ENCODE peak calls at places on chromosomes 2 and 18, in seven cellular contexts. One of them, this sample, is unnamed.

GRCh38 chr2:71997843-71998242 is 149.8 kb downstream of the CYP26B1 start:
- DNase-seq in activated T-cell treated with anti-CD3 and anti-CD28 coated beads for 1 hour: no peak
- DNase-seq in cardiac muscle cell: no peak
- DNase-seq in tibial artery: no peak
- DNase-seq in GM13976: no peak
- DNase-seq in K562: no peak
- DNase-seq in iris pigment epithelial cell: no peak
- DNase-seq in this sample: no peak

GRCh38 chr2:25324905-25325592 is 16.7 kb downstream of the DNMT3A start:
- DNase-seq in activated T-cell treated with anti-CD3 and anti-CD28 coated beads for 1 hour: no peak
- DNase-seq in iris pigment epithelial cell: peak
- DNase-seq in GM13976: no peak
- DNase-seq in cardiac muscle cell: peak
- DNase-seq in tibial artery: peak
- DNase-seq in K562: no peak
- DNase-seq in this sample: no peak

GRCh38 chr2:31333527-31334183 is 80.9 kb downstream of the XDH start:
- DNase-seq in tibial artery: peak
- DNase-seq in cardiac muscle cell: peak
- DNase-seq in K562: peak
- DNase-seq in iris pigment epithelial cell: peak
- DNase-seq in activated T-cell treated with anti-CD3 and anti-CD28 coated beads for 1 hour: peak
- DNase-seq in GM13976: peak
- DNase-seq in this sample: peak

GRCh38 chr2:101958071-101958470 is 33.7 kb upstream of the IL1R2 start:
- DNase-seq in tibial artery: no peak
- DNase-seq in iris pigment epithelial cell: peak
- DNase-seq in cardiac muscle cell: peak
- DNase-seq in K562: no peak
- DNase-seq in GM13976: no peak
- DNase-seq in activated T-cell treated with anti-CD3 and anti-CD28 coated beads for 1 hour: no peak
- DNase-seq in this sample: no peak

GRCh38 chr18:12851709-12852108 is 32.3 kb downstream of the PTPN2 start:
- DNase-seq in cardiac muscle cell: no peak
- DNase-seq in GM13976: no peak
- DNase-seq in K562: no peak
- DNase-seq in tibial artery: no peak
- DNase-seq in iris pigment epithelial cell: peak
- DNase-seq in activated T-cell treated with anti-CD3 and anti-CD28 coated beads for 1 hour: no peak
- DNase-seq in this sample: no peak

GRCh38 chr18:45865466-45865865 is 40.0 kb downstream of the SIGLEC15 start:
- DNase-seq in tibial artery: no peak
- DNase-seq in K562: no peak
- DNase-seq in GM13976: no peak
- DNase-seq in cardiac muscle cell: no peak
- DNase-seq in activated T-cell treated with anti-CD3 and anti-CD28 coated beads for 1 hour: no peak
- DNase-seq in iris pigment epithelial cell: no peak
- DNase-seq in this sample: no peak

GRCh38 chr2:149365826-149366583 is 35.6 kb downstream of the LYPD6 start:
- DNase-seq in K562: no peak
- DNase-seq in GM13976: no peak
- DNase-seq in iris pigment epithelial cell: peak
- DNase-seq in tibial artery: no peak
- DNase-seq in cardiac muscle cell: peak
- DNase-seq in activated T-cell treated with anti-CD3 and anti-CD28 coated beads for 1 hour: no peak
- DNase-seq in this sample: no peak

GRCh38 chr2:173984866-173985588 is 19.9 kb upstream of the SP3 start:
- DNase-seq in activated T-cell treated with anti-CD3 and anti-CD28 coated beads for 1 hour: no peak
- DNase-seq in GM13976: no peak
- DNase-seq in tibial artery: no peak
- DNase-seq in iris pigment epithelial cell: no peak
- DNase-seq in cardiac muscle cell: no peak
- DNase-seq in K562: no peak
- DNase-seq in this sample: no peak

GRCh38 chr2:134206573-134206972 is 47.3 kb upstream of the MGAT5 start:
- DNase-seq in activated T-cell treated with anti-CD3 and anti-CD28 coated beads for 1 hour: no peak
- DNase-seq in cardiac muscle cell: peak
- DNase-seq in GM13976: no peak
- DNase-seq in iris pigment epithelial cell: peak
- DNase-seq in tibial artery: peak
- DNase-seq in K562: no peak
- DNase-seq in this sample: no peak

GRCh38 chr2:96305979-96306308 is 598 bp upstream of the SNRNP200 start:
- DNase-seq in tibial artery: no peak
- DNase-seq in K562: peak
- DNase-seq in iris pigment epithelial cell: no peak
- DNase-seq in GM13976: no peak
- DNase-seq in activated T-cell treated with anti-CD3 and anti-CD28 coated beads for 1 hour: no peak
- DNase-seq in cardiac muscle cell: no peak
- DNase-seq in this sample: no peak

GRCh38 chr18:23237524-23238151 is 102.4 kb downstream of the CABLES1 start:
- DNase-seq in tibial artery: peak
- DNase-seq in GM13976: peak
- DNase-seq in iris pigment epithelial cell: peak
- DNase-seq in cardiac muscle cell: peak
- DNase-seq in K562: no peak
- DNase-seq in activated T-cell treated with anti-CD3 and anti-CD28 coated beads for 1 hour: no peak
- DNase-seq in this sample: peak

GRCh38 chr2:1051075-1051474 is 100.4 kb downstream of the SNTG2 start:
- DNase-seq in GM13976: no peak
- DNase-seq in cardiac muscle cell: peak
- DNase-seq in iris pigment epithelial cell: peak
- DNase-seq in activated T-cell treated with anti-CD3 and anti-CD28 coated beads for 1 hour: no peak
- DNase-seq in K562: no peak
- DNase-seq in tibial artery: no peak
- DNase-seq in this sample: no peak

GRCh38 chr2:10097352-10098148 is 17.3 kb upstream of the CYS1 start:
- DNase-seq in K562: peak
- DNase-seq in cardiac muscle cell: peak
- DNase-seq in tibial artery: peak
- DNase-seq in iris pigment epithelial cell: peak
- DNase-seq in GM13976: peak
- DNase-seq in activated T-cell treated with anti-CD3 and anti-CD28 coated beads for 1 hour: no peak
- DNase-seq in this sample: peak

GRCh38 chr2:13650586-13651180 is 933.9 kb downstream of the TRIB2 start:
- DNase-seq in cardiac muscle cell: no peak
- DNase-seq in tibial artery: no peak
- DNase-seq in iris pigment epithelial cell: no peak
- DNase-seq in activated T-cell treated with anti-CD3 and anti-CD28 coated beads for 1 hour: no peak
- DNase-seq in K562: peak
- DNase-seq in GM13976: no peak
- DNase-seq in this sample: no peak